ENCODE peak calls at places on chromosomes 1 and 21, in four cellular contexts. F is omental fat pad; E is choroid plexus epithelial cell; V is stimulated activated CD8-positive, alpha-beta memory T cell treated with anti-CD3 and anti-CD28 coated beads, Interleukin-4, amount 100 ng/mL, for 1 hour. T is an unnamed sample.

GRCh38 chr1:162358928-162359327 is 17.7 kb downstream of the SPATA46 start:
- DNase-seq in F (no peak), E (no peak), V (no peak), T (no peak)

GRCh38 chr21:42040411-42041180 is 30.4 kb upstream of the ZBTB21 start:
- DNase-seq in F (no peak), E (peak; percentile 99), V (no peak), T (no peak)

GRCh38 chr1:222331340-222331739 is 216.6 kb downstream of the HHIPL2 start:
- DNase-seq in F (no peak), E (peak; percentile 54), V (no peak), T (no peak)

GRCh38 chr1:109904105-109904817 is 6.4 kb upstream of the CSF1 start:
- DNase-seq in F (no peak), E (no peak), V (no peak), T (no peak)

GRCh38 chr1:244160455-244161020 is 109.5 kb downstream of the ZBTB18 start:
- DNase-seq in F (no peak), E (no peak), V (no peak), T (no peak)

GRCh38 chr1:83497563-83497962 is 501.4 kb downstream of the TTLL7 start:
- DNase-seq in F (no peak), E (peak; percentile 36), V (no peak), T (no peak)

GRCh38 chr1:20974069-20974468 is 187.0 kb upstream of the HP1BP3 start:
- DNase-seq in F (no peak), E (peak; percentile 28), V (no peak), T (no peak)

GRCh38 chr1:9612162-9612845 is 23.6 kb downstream of the TMEM201 start:
- DNase-seq in F (no peak), E (no peak), V (no peak), T (no peak)

GRCh38 chr1:96515925-96516324 is 205.7 kb upstream of the PTBP2 start:
- DNase-seq in F (no peak), E (no peak), V (no peak), T (no peak)

GRCh38 chr21:34807146-34807880 is 138.5 kb downstream of the CLIC6 start:
- DNase-seq in F (peak; percentile 45), E (peak; percentile 99), V (peak; percentile 43), T (no peak)

GRCh38 chr1:7885513-7886298 is 32.8 kb upstream of the UTS2 start:
- DNase-seq in F (no peak), E (no peak), V (no peak), T (peak; percentile 76)

GRCh38 chr1:27574871-27575831 is 28.8 kb downstream of the AHDC1 start:
- DNase-seq in F (no peak), E (peak; percentile 87), V (no peak), T (peak; percentile 69)

GRCh38 chr21:14243877-14244276 is 27.9 kb downstream of the RBM11 start:
- DNase-seq in F (no peak), E (no peak), V (no peak), T (no peak)

GRCh38 chr1:29416825-29417557 is 180.7 kb downstream of the PTPRU start:
- DNase-seq in F (no peak), E (peak; percentile 55), V (no peak), T (no peak)

GRCh38 chr1:26739251-26739914 is 43.6 kb downstream of the ARID1A start:
- DNase-seq in F (no peak), E (no peak), V (no peak), T (no peak)

GRCh38 chr1:3837685-3838084 is 19.3 kb downstream of the CEP104 start:
- DNase-seq in F (no peak), E (no peak), V (no peak), T (no peak)

GRCh38 chr1:42822833-42823392 is 5.7 kb upstream of the SVBP start:
- DNase-seq in F (no peak), E (peak; percentile 71), V (no peak), T (no peak)

GRCh38 chr1:198937231-198938031 is 298.6 kb downstream of the PTPRC start:
- DNase-seq in F (no peak), E (peak; percentile 97), V (peak; percentile 17), T (peak; percentile 77)

GRCh38 chr1:223444411-223444810 is 51.2 kb downstream of the CCDC185 start:
- DNase-seq in F (no peak), E (no peak), V (no peak), T (no peak)

GRCh38 chr1:233327938-233328660 is 575 bp downstream of the MAP3K21 start:
- DNase-seq in F (no peak), E (no peak), V (no peak), T (peak; percentile 13)

GRCh38 chr21:46155514-46156377 is at the start of gene FTCD:
- DNase-seq in F (peak; percentile 20), E (no peak), V (no peak), T (no peak)

GRCh38 chr21:36337099-36337509 is 17.1 kb downstream of the MORC3 start:
- DNase-seq in F (no peak), E (peak; percentile 79), V (no peak), T (no peak)

GRCh38 chr1:180198611-180199010 is 31.5 kb upstream of the LHX4 start:
- DNase-seq in F (no peak), E (no peak), V (no peak), T (no peak)

GRCh38 chr1:58664881-58665280 is 35.0 kb downstream of the MYSM1 start:
- DNase-seq in F (no peak), E (no peak), V (no peak), T (no peak)

GRCh38 chr1:218694635-218695034 is 349.5 kb downstream of the TGFB2 start:
- DNase-seq in F (no peak), E (no peak), V (no peak), T (no peak)

GRCh38 chr1:6438047-6438525 is 13.5 kb downstream of the ESPN start:
- DNase-seq in F (peak; percentile 48), E (peak; percentile 59), V (peak; percentile 45), T (peak; percentile 51)

GRCh38 chr1:208209896-208210589 is 34.1 kb downstream of the PLXNA2 start:
- DNase-seq in F (no peak), E (no peak), V (no peak), T (no peak)

T was measured in mucosa of gallbladder.